ENCODE peak calls at places on chromosomes 1 and 21, in four cellular contexts. T is ovary, V is heart left ventricle, Q is lung. M is an unnamed sample.
A peak's percentile ranks its signal among the peaks of the same experiment; 100 is the strongest.

GRCh38 chr1:202113690-202114300 is 8.9 kb upstream of the GPR37L1 start:
- DNase-seq in Q (no peak), T (no peak), V (no peak), M (no peak)

GRCh38 chr1:232562855-232563510 is 67.0 kb downstream of the SIPA1L2 start:
- DNase-seq in V (no peak), Q (no peak), T (no peak), M (no peak)

GRCh38 chr21:38388219-38388618 is 110.1 kb downstream of the ERG start:
- DNase-seq in T (no peak), V (no peak), Q (no peak), M (no peak)

GRCh38 chr1:108841703-108842102 is 15.2 kb downstream of the AKNAD1 start:
- DNase-seq in V (no peak), T (no peak), Q (no peak), M (no peak)

GRCh38 chr1:172582889-172583288 is 49.9 kb downstream of the SUCO start:
- DNase-seq in T (no peak), Q (no peak), V (no peak), M (no peak)

GRCh38 chr21:29300547-29301138 is 1.9 kb downstream of the BACH1 start:
- DNase-seq in Q (no peak), T (no peak), V (no peak), M (no peak)

GRCh38 chr1:160776178-160776577 is 19.8 kb upstream of the LY9 start:
- DNase-seq in Q (no peak), V (no peak), T (no peak), M (no peak)

GRCh38 chr1:153534933-153535663 is 693 bp downstream of the S100A6 start:
- DNase-seq in V (peak; percentile 63), T (peak; percentile 66), Q (peak; percentile 77), M (peak; percentile 88)

GRCh38 chr1:64917328-64917861 is 49.0 kb downstream of the JAK1 start:
- DNase-seq in Q (peak; percentile 42), V (peak; percentile 68), T (peak; percentile 65), M (peak; percentile 82)

GRCh38 chr1:225691377-225691776 is 38.5 kb upstream of the ENAH start:
- DNase-seq in T (no peak), V (no peak), Q (no peak), M (no peak)

GRCh38 chr1:65069186-65069585 is 78.8 kb upstream of the AK4 start:
- DNase-seq in T (no peak), Q (no peak), V (no peak), M (peak; percentile 61)

GRCh38 chr21:33974513-33975468 is 59.2 kb upstream of the ATP5PO start:
- DNase-seq in T (no peak), Q (no peak), V (no peak), M (no peak)
- H3K4me1 ChIP-seq in T (no peaks in the 10 kb centered on the region), Q (peaks cover 6% of the 10 kb centered on the region), V (peaks cover 28% of the 10 kb centered on the region), M (peaks cover 3% of the 10 kb centered on the region)

DNA sequence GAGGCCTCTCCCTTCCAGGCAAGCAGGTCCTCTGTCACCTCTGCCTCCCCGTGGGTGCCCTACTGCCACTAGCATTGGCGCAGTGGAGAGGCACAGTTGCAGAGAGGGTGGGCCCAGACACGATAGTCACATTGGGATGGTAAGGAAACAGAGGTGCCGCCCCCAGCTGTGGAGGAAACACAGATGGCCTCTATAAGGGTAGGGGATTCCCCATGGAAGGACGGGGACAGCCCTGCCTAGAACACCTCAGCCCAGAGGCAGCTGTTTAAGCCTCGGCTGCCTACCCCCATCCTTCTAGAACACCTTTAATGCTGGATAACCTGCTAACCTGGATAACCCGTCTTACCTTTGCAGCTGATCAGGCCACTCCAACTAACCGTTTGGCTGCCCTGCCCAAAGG is 65.7 kb upstream of the CNTN2 start:
- DNase-seq in V (no peak), T (no peak), Q (no peak), M (no peak)
- H3K27me3 ChIP-seq in V (no peaks in the 10 kb centered on the region), T (no peaks in the 10 kb centered on the region), Q (no peaks in the 10 kb centered on the region), M (no peaks in the 10 kb centered on the region)

GRCh38 chr1:1173061-1173792 is 453 bp upstream of the TTLL10 start:
- DNase-seq in V (no peak), Q (no peak), T (no peak), M (no peak)
- H3K4me1 ChIP-seq in V (peaks cover 7% of the 10 kb centered on the region), Q (no peaks in the 10 kb centered on the region), T (no peaks in the 10 kb centered on the region), M (no peaks in the 10 kb centered on the region)

GRCh38 chr1:32901823-32902534 is 790 bp upstream of the TMEM54 start:
- DNase-seq in Q (no peak), V (no peak), T (no peak), M (no peak)
- H3K27me3 ChIP-seq in Q (no peaks in the 10 kb centered on the region), V (peaks cover 9% of the 10 kb centered on the region), T (no peaks in the 10 kb centered on the region), M (no peaks in the 10 kb centered on the region)

GRCh38 chr1:234602334-234603220 is 7.4 kb downstream of the IRF2BP2 start:
- DNase-seq in Q (no peak), T (peak; percentile 48), V (peak; percentile 43), M (no peak)
- H3K4me1 ChIP-seq in Q (no peaks in the 10 kb centered on the region), T (peaks cover 8% of the 10 kb centered on the region), V (peaks cover 60% of the 10 kb centered on the region), M (no peaks in the 10 kb centered on the region)

M was measured in right cardiac atrium.